ENCODE peak calls at places on chromosome X, in four cellular contexts. G is HCT116, C is astrocyte, X is keratinocyte. A is an unnamed sample.

GRCh38 chrX:10159069-10159468 is 2.3 kb downstream of the CLCN4 start:
- DNase-seq in G (no peak), C (no peak), X (no peak), A (no peak)

GRCh38 chrX:155767101-155767878 is 113.9 kb upstream of the VAMP7 start:
- DNase-seq in G (peak; percentile 71), C (peak; percentile 83), X (no peak), A (peak; percentile 76)

GRCh38 chrX:134746379-134746723 is 88.1 kb upstream of the PLAC1 start:
- DNase-seq in G (no peak), C (peak; percentile 67), X (no peak), A (no peak)

GRCh38 chrX:123736333-123736921 is 3.6 kb upstream of the THOC2 start:
- DNase-seq in G (no peak), C (peak; percentile 82), X (no peak), A (no peak)

GRCh38 chrX:109199726-109200125 is 282.2 kb downstream of the GUCY2F start:
- DNase-seq in G (no peak), C (peak; percentile 15), X (no peak), A (no peak)

GRCh38 chrX:37918168-37918567 is 70.8 kb upstream of the DYNLT3 start:
- DNase-seq in G (no peak), C (no peak), X (no peak), A (no peak)

GRCh38 chrX:79854469-79854868 is 160.1 kb upstream of the TBX22 start:
- DNase-seq in G (no peak), C (no peak), X (no peak), A (no peak)

GRCh38 chrX:9581771-9582396 is 117.0 kb downstream of the TBL1X start:
- DNase-seq in G (no peak), C (no peak), X (no peak), A (no peak)

GRCh38 chrX:123859409-123859827 is 435 bp upstream of the XIAP start:
- DNase-seq in G (no peak), C (no peak), X (no peak), A (no peak)

GRCh38 chrX:123186796-123187195 is 2.7 kb downstream of the GRIA3 start:
- DNase-seq in G (no peak), C (no peak), X (no peak), A (no peak)

GRCh38 chrX:147377728-147378127 is 534.0 kb upstream of the FMR1 start:
- DNase-seq in G (no peak), C (no peak), X (no peak), A (no peak)

GRCh38 chrX:154459843-154460242 is 1.8 kb downstream of the PLXNA3 start:
- DNase-seq in G (no peak), C (no peak), X (no peak), A (no peak)
- H3K4me3 ChIP-seq in G (no peak overlapping the region), C (peak overlapping the region; percentile 81), X (no peak overlapping the region), A (no peak overlapping the region)

GRCh38 chrX:93319604-93320003 is 353.8 kb downstream of the NAP1L3 start:
- DNase-seq in G (no peak), C (no peak), X (no peak), A (peak; percentile 20)

GRCh38 chrX:93322110-93322509 is 351.3 kb downstream of the NAP1L3 start:
- DNase-seq in G (no peak), C (no peak), X (no peak), A (no peak)
- TF ChIP-seq EZH2 in G (no peak), C (no peak), X (no peak), A (no peak)

GRCh38 chrX:111868726-111869638 is 7.0 kb upstream of the TRPC5OS start:
- DNase-seq in G (no peak), C (no peak), X (no peak), A (peak; percentile 66)
- H3K4me2 ChIP-seq in G (no peak overlapping the region), C (peak overlapping the region; percentile 62), X (peak overlapping the region; percentile 31), A (peak overlapping the region; percentile 21)

GRCh38 chrX:23766650-23767551 is 16.1 kb upstream of the SAT1 start:
- DNase-seq in G (no peak), C (no peak), X (no peak), A (no peak)

GRCh38 chrX:23765449-23765848 is 17.5 kb upstream of the SAT1 start:
- DNase-seq in G (no peak), C (no peak), X (no peak), A (no peak)

GRCh38 chrX:23764183-23764582 is 18.8 kb upstream of the SAT1 start:
- DNase-seq in G (no peak), C (no peak), X (no peak), A (no peak)

GRCh38 chrX:23765868-23766267 is 17.1 kb upstream of the SAT1 start:
- DNase-seq in G (no peak), C (no peak), X (no peak), A (no peak)

GRCh38 chrX:23764585-23764984 is 18.4 kb upstream of the SAT1 start:
- DNase-seq in G (no peak), C (no peak), X (no peak), A (no peak)
- H3K4me3 ChIP-seq in G (no peak overlapping the region), C (no peak overlapping the region), X (no peak overlapping the region), A (no peak overlapping the region)

GRCh38 chrX:136555694-136556093 is 23.7 kb downstream of the VGLL1 start:
- DNase-seq in G (no peak), C (no peak), X (no peak), A (no peak)
- TF ChIP-seq EZH2 in G (no peak), C (no peak), X (no peak), A (no peak)

GRCh38 chrX:129653181-129653984 is 1.4 kb downstream of the APLN start:
- DNase-seq in G (no peak), C (no peak), X (no peak), A (no peak)
- H3K4me2 ChIP-seq in G (no peak overlapping the region), C (peak overlapping the region; percentile 81), X (peak overlapping the region; percentile 70), A (peak overlapping the region; percentile 84)

GRCh38 chrX:65677954-65678469 is 10.6 kb downstream of the MSN start:
- DNase-seq in G (peak; percentile 26), C (peak; percentile 89), X (no peak), A (no peak)

GRCh38 chrX:65671966-65672365 is 4.5 kb downstream of the MSN start:
- DNase-seq in G (no peak), C (no peak), X (no peak), A (no peak)

GRCh38 chrX:65674351-65674893 is 7.0 kb downstream of the MSN start:
- DNase-seq in G (no peak), C (no peak), X (no peak), A (no peak)

GRCh38 chrX:65671286-65671685 is 3.8 kb downstream of the MSN start:
- DNase-seq in G (no peak), C (no peak), X (no peak), A (no peak)

GRCh38 chrX:65673857-65674350 is 6.5 kb downstream of the MSN start:
- DNase-seq in G (no peak), C (no peak), X (no peak), A (no peak)
- H3K4me3 ChIP-seq in G (no peak overlapping the region), C (peak overlapping the region; percentile 20), X (no peak overlapping the region), A (no peak overlapping the region)

A was measured in neural progenitor cell.